ENCODE peak calls at places on chromosome 3, in ten cellular contexts. I is body of pancreas; O is psoas muscle; N is aorta; U is CD4-positive, CD25-positive, alpha-beta regulatory T cell; J is heart left ventricle; M is IMR-90; P is heart right ventricle; S is upper lobe of left lung; X is GM12878. F is an unnamed sample. For H3K4me1 and H3K36me3, the result is how much of the 10 kb centered on the place peaks cover.

GRCh38 chr3:183578179-183578578 is 22.7 kb upstream of the KLHL6 start:
- ATAC-seq in P (no peak), N (no peak), O (no peak), J (no peak), I (no peak), X (peak), U (no peak), M (no peak), S (no peak), F (no peak)

GRCh38 chr3:162865466-162865865 is 1368.9 kb downstream of the OTOL1 start:
- ATAC-seq in N (no peak), P (no peak), U (no peak), O (no peak), J (no peak), I (no peak), X (peak), M (peak), S (no peak), F (no peak)

GRCh38 chr3:127822836-127823589 is 698 bp upstream of the MGLL start:
- ATAC-seq in P (peak), J (peak), U (no peak), X (peak), S (peak), I (peak), O (peak), N (peak), M (peak), F (peak)

GRCh38 chr3:197023998-197024651 is 5.5 kb downstream of the MELTF start:
- ATAC-seq in S (no peak), J (no peak), I (no peak), X (peak), U (no peak), M (no peak), P (no peak), N (no peak), O (no peak), F (no peak)

GRCh38 chr3:89098964-89099585 is 8.3 kb upstream of the EPHA3 start:
- ATAC-seq in I (peak), O (no peak), U (no peak), X (peak), M (peak), J (peak), N (peak), P (peak), S (peak), F (no peak)

GRCh38 chr3:197476126-197476525 is 79.6 kb downstream of the BDH1 start:
- ATAC-seq in N (no peak), O (no peak), I (no peak), S (no peak), M (no peak), J (no peak), X (no peak), P (no peak), U (no peak), F (no peak)

GRCh38 chr3:65761890-65762605 is 276.7 kb downstream of the MAGI1 start:
- ATAC-seq in S (no peak), U (no peak), I (no peak), M (no peak), P (no peak), J (no peak), O (no peak), N (no peak), X (no peak), F (no peak)

GRCh38 chr3:107241217-107241616 is 136.0 kb upstream of the CCDC54 start:
- ATAC-seq in U (no peak), S (peak), I (peak), P (peak), N (peak), M (peak), O (peak), X (peak), J (peak), F (peak)

GRCh38 chr3:56667973-56668579 is 15.0 kb downstream of the TASOR start:
- ATAC-seq in J (no peak), P (no peak), M (no peak), I (peak), U (no peak), S (no peak), O (no peak), N (no peak), X (no peak), F (no peak)

GRCh38 chr3:143793971-143794370 is 54.3 kb downstream of the SLC9A9 start:
- ATAC-seq in J (no peak), I (no peak), S (no peak), O (no peak), N (no peak), U (no peak), P (peak), X (no peak), M (no peak), F (no peak)

GRCh38 chr3:108528459-108529231 is 18.2 kb upstream of the MYH15 start:
- ATAC-seq in S (peak), N (peak), J (peak), X (peak), O (no peak), M (no peak), I (no peak), U (no peak), P (peak), F (peak)

GRCh38 chr3:182925330-182925943 is 54.9 kb downstream of the DCUN1D1 start:
- ATAC-seq in N (no peak), M (peak), P (no peak), S (no peak), O (peak), X (peak), U (no peak), J (peak), I (no peak), F (peak)

GRCh38 chr3:135837977-135838636 is 127.4 kb upstream of the PPP2R3A start:
- ATAC-seq in X (no peak), J (no peak), O (no peak), P (no peak), S (no peak), U (no peak), M (no peak), I (no peak), N (no peak), F (no peak)

GRCh38 chr3:13621381-13622221 is 72.7 kb downstream of the FBLN2 start:
- ATAC-seq in N (no peak), M (no peak), S (no peak), J (no peak), P (peak), O (no peak), U (peak), X (no peak), I (peak), F (no peak)

GRCh38 chr3:40877651-40878463 is 321.4 kb upstream of the CTNNB1 start:
- ATAC-seq in S (peak), N (peak), U (no peak), P (peak), I (peak), X (no peak), J (peak), M (no peak), O (peak), F (peak)

GRCh38 chr3:194025119-194025518 is 110.8 kb upstream of the HES1 start:
- ATAC-seq in M (no peak), J (no peak), P (no peak), N (no peak), X (no peak), I (no peak), O (no peak), S (peak), U (no peak), F (no peak)

GRCh38 chr3:80232760-80233159 is 465.0 kb upstream of the ROBO1 start:
- ATAC-seq in N (no peak), J (peak), X (no peak), P (no peak), I (no peak), O (no peak), U (no peak), M (peak), S (no peak), F (no peak)

GRCh38 chr3:67361323-67361722 is 293.1 kb downstream of the SUCLG2 start:
- ATAC-seq in M (no peak), N (no peak), P (no peak), X (no peak), U (no peak), I (no peak), J (no peak), S (no peak), O (no peak), F (no peak)

GRCh38 chr3:59512066-59512465 is 462.2 kb upstream of the CFAP20DC start:
- ATAC-seq in X (no peak), S (no peak), J (no peak), I (no peak), U (no peak), N (no peak), M (no peak), P (no peak), O (no peak), F (no peak)

GRCh38 chr3:151483488-151483887 is 22.6 kb upstream of the IGSF10 start:
- ATAC-seq in X (no peak), N (no peak), I (no peak), J (no peak), S (no peak), O (no peak), U (no peak), M (no peak), P (no peak), F (no peak)

GRCh38 chr3:188270423-188270972 is 116.5 kb downstream of the LPP start:
- ATAC-seq in U (no peak), I (peak), P (no peak), O (no peak), M (peak), N (peak), S (no peak), X (no peak), J (peak), F (peak)
- H3K4me1 ChIP-seq in U (under half), I (under half), P (half or more), O (half or more), M (under half), N (under half), S (half or more), X (under half), J (half or more), F (half or more)

GRCh38 chr3:111949712-111950111 is 29.1 kb upstream of the ABHD10 start:
- ATAC-seq in X (no peak), S (no peak), I (no peak), O (no peak), U (no peak), P (no peak), M (no peak), J (no peak), N (no peak), F (no peak)

GRCh38 chr3:111943533-111943932 is 35.3 kb upstream of the ABHD10 start:
- ATAC-seq in O (no peak), M (peak), U (no peak), I (no peak), N (no peak), X (no peak), P (no peak), S (no peak), J (no peak), F (no peak)

GRCh38 chr3:111947179-111947727 is 31.6 kb upstream of the ABHD10 start:
- ATAC-seq in S (no peak), X (no peak), N (no peak), U (no peak), M (peak), O (no peak), P (no peak), I (no peak), J (no peak), F (no peak)

GRCh38 chr3:111944377-111944776 is 34.4 kb upstream of the ABHD10 start:
- ATAC-seq in I (no peak), P (no peak), X (no peak), M (no peak), S (no peak), N (no peak), U (no peak), J (no peak), O (no peak), F (no peak)
- H3K36me3 ChIP-seq in I (under half), P (under half), X (under half), M (under half), S (under half), N (under half), U (under half), J (half or more), O (under half), F (half or more)

GRCh38 chr3:141429371-141430035 is 57.3 kb upstream of the RASA2 start:
- ATAC-seq in O (peak), U (no peak), X (no peak), N (no peak), M (no peak), J (peak), P (peak), S (no peak), I (no peak), F (no peak)
- H3K4me1 ChIP-seq in O (half or more), U (under half), X (under half), N (under half), M (under half), J (half or more), P (half or more), S (half or more), I (half or more), F (half or more)

DNA sequence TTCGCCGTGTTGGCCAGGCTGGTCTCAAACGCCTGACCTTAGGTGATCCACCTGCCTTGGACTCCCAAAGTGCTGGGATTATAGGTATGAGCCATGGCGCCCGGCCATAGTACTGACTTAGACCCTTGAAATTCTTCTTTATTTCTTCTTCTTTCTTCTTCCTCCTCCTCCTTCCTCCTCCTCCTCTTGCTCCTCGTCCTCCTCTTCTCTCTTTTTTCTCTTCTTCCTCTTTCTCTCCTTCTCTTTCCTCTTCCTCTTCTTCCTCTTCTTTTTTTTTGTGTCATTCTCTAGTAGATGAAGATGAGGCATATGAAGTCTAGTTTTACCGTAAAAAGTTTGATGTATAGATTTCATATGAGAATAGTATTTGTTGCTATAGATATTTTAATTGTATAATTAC is 9.3 kb downstream of the RPL15 start:
- ATAC-seq in S (no peak), P (no peak), O (no peak), U (no peak), N (no peak), X (no peak), M (no peak), I (no peak), J (no peak), F (no peak)
- H3K36me3 ChIP-seq in S (under half), P (under half), O (under half), U (under half), N (under half), X (under half), M (under half), I (under half), J (under half), F (under half)

DNA sequence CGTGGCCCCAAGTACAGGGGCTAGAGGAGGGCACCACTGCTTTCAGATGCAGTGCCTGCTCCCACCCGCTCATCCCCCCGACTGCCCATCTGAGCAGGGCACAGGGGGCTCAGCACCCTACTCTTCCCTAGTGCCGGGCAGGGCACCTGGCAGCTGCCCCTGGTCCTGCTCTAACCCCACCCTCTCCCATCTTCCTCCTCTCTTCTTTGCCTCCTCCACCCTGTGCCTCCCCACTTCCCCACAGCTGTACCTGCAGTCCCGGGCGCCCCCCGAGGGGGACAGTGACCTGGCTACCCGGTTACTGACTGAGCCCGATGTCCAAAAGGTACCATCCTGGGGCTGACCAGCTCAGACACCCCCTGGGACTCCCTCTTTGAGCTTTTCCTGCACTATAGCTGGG is 12.8 kb downstream of the NBEAL2 start:
- ATAC-seq in O (no peak), P (no peak), X (no peak), I (no peak), J (no peak), U (no peak), N (no peak), S (no peak), M (no peak), F (no peak)
- H3K4me1 ChIP-seq in O (under half), P (under half), X (under half), I (under half), J (under half), U (under half), N (under half), S (under half), M (under half), F (under half)

GRCh38 chr3:50637012-50637411 is 20.1 kb downstream of the MAPKAPK3 start:
- ATAC-seq in O (no peak), U (no peak), S (no peak), M (no peak), N (no peak), P (no peak), X (no peak), I (no peak), J (peak), F (no peak)
- H3K36me3 ChIP-seq in O (under half), U (under half), S (under half), M (under half), N (under half), P (under half), X (under half), I (under half), J (under half), F (under half)

F was measured in gastroesophageal sphincter.